ENCODE peak calls at places on chromosomes 5 and 9, in ten cellular contexts. G is PC-3, K is neuronal stem cell, O is H9, T is IMR-90, R is GM23248, A is Karpas-422, C is neural progenitor cell, Q is MM.1S, P is K562. M is an unnamed sample. For H3K27me3, the result is how much of the 10 kb centered on the place peaks cover.

GRCh38 chr9:15018238-15018637 is 108.0 kb upstream of the FREM1 start:
- DNase-seq in G (peak), K (no peak), O (no peak), T (no peak), R (no peak), A (no peak), C (no peak), Q (no peak), P (no peak), M (no peak)

GRCh38 chr5:151923865-151924264 is 786 bp downstream of the GLRA1 start:
- DNase-seq in G (peak), K (peak), O (peak), T (no peak), R (peak), A (no peak), C (peak), Q (no peak), P (peak), M (no peak)

GRCh38 chr5:146042628-146043279 is 62.6 kb downstream of the PLAC8L1 start:
- DNase-seq in G (peak), K (no peak), O (no peak), T (peak), R (peak), A (no peak), C (no peak), Q (no peak), P (peak), M (peak)

GRCh38 chr5:111792659-111793058 is 35.7 kb upstream of the NREP start:
- DNase-seq in G (peak), K (no peak), O (no peak), T (peak), R (peak), A (no peak), C (no peak), Q (no peak), P (no peak), M (peak)

GRCh38 chr9:136016221-136016881 is 55.2 kb upstream of the UBAC1 start:
- DNase-seq in G (no peak), K (no peak), O (peak), T (no peak), R (no peak), A (no peak), C (no peak), Q (no peak), P (no peak), M (no peak)

GRCh38 chr5:143536364-143536763 is 132.9 kb upstream of the NR3C1 start:
- DNase-seq in G (peak), K (no peak), O (no peak), T (peak), R (peak), A (no peak), C (no peak), Q (no peak), P (no peak), M (peak)

GRCh38 chr5:44332360-44332971 is 56.8 kb downstream of the FGF10 start:
- DNase-seq in G (peak), K (peak), O (no peak), T (peak), R (peak), A (peak), C (peak), Q (peak), P (peak), M (peak)

GRCh38 chr5:77418162-77418561 is 74.0 kb downstream of the WDR41 start:
- DNase-seq in G (no peak), K (no peak), O (no peak), T (no peak), R (no peak), A (no peak), C (no peak), Q (no peak), P (no peak), M (no peak)

GRCh38 chr5:140568664-140569063 is 4.0 kb downstream of the SLC35A4 start:
- DNase-seq in G (no peak), K (no peak), O (no peak), T (no peak), R (no peak), A (peak), C (no peak), Q (no peak), P (no peak), M (no peak)

GRCh38 chr5:143060018-143060417 is 289.8 kb downstream of the ARHGAP26 start:
- DNase-seq in G (peak), K (no peak), O (no peak), T (peak), R (no peak), A (no peak), C (no peak), Q (no peak), P (no peak), M (peak)

GRCh38 chr9:129333961-129334743 is 156.1 kb upstream of the IER5L start:
- DNase-seq in G (peak), K (peak), O (peak), T (peak), R (peak), A (no peak), C (peak), Q (no peak), P (peak), M (peak)

GRCh38 chr5:168734657-168735344 is 155.6 kb upstream of the PANK3 start:
- DNase-seq in G (no peak), K (no peak), O (no peak), T (peak), R (peak), A (no peak), C (no peak), Q (no peak), P (no peak), M (peak)

GRCh38 chr9:105309531-105309931 is 65.1 kb downstream of the SLC44A1 start:
- DNase-seq in G (no peak), K (no peak), O (no peak), T (no peak), R (peak), A (no peak), C (no peak), Q (no peak), P (no peak), M (no peak)

GRCh38 chr5:58933891-58934628 is 351.2 kb downstream of the RAB3C start:
- DNase-seq in G (no peak), K (no peak), O (no peak), T (no peak), R (no peak), A (no peak), C (no peak), Q (no peak), P (no peak), M (no peak)

GRCh38 chr5:66498791-66499207 is 97.4 kb upstream of the MAST4 start:
- DNase-seq in G (peak), K (no peak), O (no peak), T (no peak), R (peak), A (peak), C (peak), Q (no peak), P (peak), M (peak)

GRCh38 chr9:72203205-72203803 is 54.1 kb downstream of the GDA start:
- DNase-seq in G (peak), K (no peak), O (peak), T (peak), R (peak), A (peak), C (peak), Q (peak), P (peak), M (peak)

GRCh38 chr9:92614123-92614510 is 55.8 kb downstream of the IPPK start:
- DNase-seq in G (no peak), K (no peak), O (no peak), T (no peak), R (no peak), A (no peak), C (no peak), Q (no peak), P (no peak), M (no peak)

GRCh38 chr5:128498844-128499455 is 39.1 kb downstream of the FBN2 start:
- DNase-seq in G (peak), K (no peak), O (no peak), T (peak), R (peak), A (peak), C (peak), Q (peak), P (no peak), M (peak)

GRCh38 chr9:18382243-18382642 is 91.7 kb upstream of the ADAMTSL1 start:
- DNase-seq in G (no peak), K (no peak), O (no peak), T (no peak), R (no peak), A (no peak), C (no peak), Q (no peak), P (no peak), M (no peak)

GRCh38 chr5:38645508-38645907 is 89.1 kb upstream of the LIFR start:
- DNase-seq in G (no peak), K (no peak), O (no peak), T (no peak), R (no peak), A (no peak), C (no peak), Q (no peak), P (no peak), M (no peak)

DNA sequence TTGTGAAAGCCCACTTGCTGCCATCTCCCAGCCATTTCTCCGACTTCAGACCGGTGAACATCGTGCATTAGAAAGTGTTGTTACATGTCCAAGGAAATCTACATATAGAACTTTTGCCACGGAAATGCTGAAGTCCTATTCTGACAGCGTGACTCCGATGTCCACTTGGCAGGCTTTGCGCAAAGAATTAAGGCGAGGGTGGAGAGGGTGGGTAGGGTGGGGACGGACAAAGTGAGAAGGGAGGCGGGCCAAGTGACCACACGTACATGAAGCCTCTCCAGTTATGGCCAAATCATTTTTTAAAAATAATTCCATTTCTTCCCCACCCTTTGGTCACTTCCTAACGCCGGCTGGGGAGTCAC is 460 bp upstream of the ACO1 start:
- DNase-seq in G (no peak), K (no peak), O (no peak), T (no peak), R (peak), A (peak), C (no peak), Q (no peak), P (no peak), M (no peak)
- H3K9ac ChIP-seq in G (no peak), K (peak), O (peak), T (peak), R (peak), A (peak), C (no peak), Q (no peak), P (peak), M (peak)

GRCh38 chr5:108801776-108802175 is 54.1 kb downstream of the FER start:
- DNase-seq in G (peak), K (no peak), O (no peak), T (peak), R (peak), A (no peak), C (no peak), Q (no peak), P (no peak), M (peak)
- H2AFZ ChIP-seq in G (peak), K (no peak), O (no peak), T (no peak), R (peak), A (no peak), C (no peak), Q (no peak), P (no peak), M (no peak)

GRCh38 chr9:892123-892522 is 50.6 kb downstream of the DMRT1 start:
- DNase-seq in G (peak), K (no peak), O (peak), T (no peak), R (no peak), A (no peak), C (no peak), Q (no peak), P (no peak), M (no peak)
- H3K27me3 ChIP-seq in G (under half), K (under half), O (under half), T (under half), R (under half), A (under half), C (under half), Q (under half), P (under half), M (under half)

GRCh38 chr9:88478236-88478635 is 56.7 kb upstream of the NXNL2 start:
- DNase-seq in G (no peak), K (no peak), O (no peak), T (peak), R (no peak), A (no peak), C (no peak), Q (no peak), P (no peak), M (peak)
- H3K9ac ChIP-seq in G (peak), K (no peak), O (no peak), T (peak), R (no peak), A (no peak), C (no peak), Q (no peak), P (no peak), M (no peak)

DNA sequence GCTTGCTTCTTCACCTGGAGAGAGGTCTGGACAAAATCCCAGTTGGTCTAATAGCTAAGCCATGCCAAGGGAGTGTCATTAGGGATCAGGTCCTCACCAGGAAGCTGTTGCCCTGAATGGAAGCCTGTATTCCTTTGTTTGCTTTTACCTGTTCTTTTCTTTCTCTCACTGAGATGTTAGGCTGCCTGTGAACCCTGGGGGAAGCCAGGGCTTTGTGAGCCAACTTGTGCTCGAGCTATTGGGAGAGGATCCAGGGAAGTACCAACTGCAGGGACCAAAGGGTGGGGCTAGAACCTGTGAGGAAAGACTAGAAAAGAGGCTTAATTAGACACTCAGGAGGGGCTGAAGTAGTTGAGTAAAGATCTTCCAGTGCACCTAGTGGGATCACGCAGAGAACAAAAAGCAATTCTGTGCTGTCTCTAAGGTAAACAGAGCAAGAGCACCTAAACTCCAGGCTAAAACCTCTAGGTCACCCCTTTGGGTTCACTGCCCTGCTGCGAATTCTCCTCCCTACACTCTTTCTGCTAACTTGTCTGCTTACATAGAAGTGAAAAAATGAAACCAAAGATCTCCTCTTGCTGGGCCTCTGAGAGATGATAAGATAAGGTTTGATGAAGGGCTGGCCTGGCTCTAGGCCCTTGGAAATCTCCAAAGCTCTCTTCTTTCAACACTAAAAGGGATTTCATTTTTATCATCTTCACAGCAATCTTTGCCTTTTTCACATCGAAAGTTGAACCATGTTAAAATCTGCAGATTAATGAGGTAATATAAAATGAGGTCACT is 451.0 kb upstream of the TLE4 start:
- DNase-seq in G (no peak), K (no peak), O (no peak), T (peak), R (no peak), A (no peak), C (no peak), Q (no peak), P (no peak), M (no peak)
- H2AFZ ChIP-seq in G (no peak), K (no peak), O (no peak), T (peak), R (no peak), A (no peak), C (no peak), Q (no peak), P (no peak), M (no peak)

DNA sequence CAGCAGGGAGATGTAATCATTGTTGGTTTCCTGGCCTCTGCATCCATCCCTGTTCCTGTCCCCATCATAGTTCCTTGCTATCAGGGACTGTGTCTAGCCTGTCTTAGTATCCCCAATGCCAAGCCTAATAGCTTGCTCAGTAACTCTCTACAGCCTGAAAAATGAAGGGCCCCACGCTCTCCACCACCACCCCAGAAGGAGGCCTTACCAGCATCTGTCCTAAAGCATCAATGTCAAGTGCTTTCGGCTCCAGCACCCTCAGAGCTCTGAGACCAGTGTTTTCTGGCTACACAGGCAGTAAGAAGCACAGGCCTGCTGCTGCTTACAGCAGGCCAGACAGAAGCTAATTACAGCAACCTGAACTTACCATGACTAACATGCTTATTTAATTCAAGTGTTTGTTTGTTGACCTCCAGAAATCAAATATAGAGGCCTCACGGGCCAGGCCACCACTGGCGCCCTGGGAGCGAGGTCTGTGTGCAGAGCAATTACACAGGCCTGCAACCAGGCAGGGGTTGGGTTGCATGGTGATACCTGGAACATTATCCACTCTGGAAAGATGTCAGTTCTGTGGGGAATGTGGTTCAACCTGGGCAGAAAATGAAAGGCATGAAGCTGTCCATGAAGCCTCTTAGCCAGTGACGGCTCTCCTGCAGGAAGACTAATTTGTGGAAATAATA is 124.3 kb downstream of the SLC1A3 start:
- DNase-seq in G (no peak), K (no peak), O (no peak), T (no peak), R (no peak), A (no peak), C (no peak), Q (no peak), P (no peak), M (no peak)
- H3K27me3 ChIP-seq in G (under half), K (under half), O (under half), T (under half), R (under half), A (under half), C (under half), Q (under half), P (under half), M (under half)